ENCODE peak calls at places on chromosome 17, in four cellular contexts. D is left ventricle myocardium inferior, A is kidney, W is fibroblast of lung. Y is an unnamed sample.

GRCh38 chr17:56708220-56708567 is 114.7 kb downstream of the NOG start:
- DNase-seq in D (no peak), A (no peak), W (peak), Y (no peak)

GRCh38 chr17:52740006-52740405 is 581.5 kb upstream of the CA10 start:
- DNase-seq in D (no peak), A (no peak), W (no peak), Y (no peak)

GRCh38 chr17:16987001-16987829 is 15.3 kb upstream of the TNFRSF13B start:
- DNase-seq in D (no peak), A (no peak), W (no peak), Y (no peak)

GRCh38 chr17:72977768-72978417 is 114.6 kb downstream of the SLC39A11 start:
- DNase-seq in D (no peak), A (no peak), W (peak), Y (no peak)

GRCh38 chr17:67554634-67555033 is 163.1 kb upstream of the NOL11 start:
- DNase-seq in D (no peak), A (no peak), W (no peak), Y (no peak)

GRCh38 chr17:69325518-69326301 is 1.2 kb downstream of the ABCA5 start:
- DNase-seq in D (no peak), A (no peak), W (no peak), Y (peak)

GRCh38 chr17:7173687-7174602 is 5.2 kb downstream of the ASGR1 start:
- DNase-seq in D (peak), A (peak), W (peak), Y (peak)

GRCh38 chr17:81833921-81834830 is 674 bp downstream of the PPP1R27 start:
- DNase-seq in D (no peak), A (peak), W (no peak), Y (no peak)

GRCh38 chr17:4542726-4543191 is 12.4 kb downstream of the MYBBP1A start:
- DNase-seq in D (no peak), A (no peak), W (no peak), Y (no peak)

GRCh38 chr17:56891751-56892150 is 22.1 kb downstream of the TRIM25 start:
- DNase-seq in D (peak), A (no peak), W (no peak), Y (no peak)

GRCh38 chr17:47120521-47121095 is 68.5 kb downstream of the CDC27 start:
- DNase-seq in D (no peak), A (no peak), W (peak), Y (peak)

GRCh38 chr17:81242421-81243332 is 3.6 kb downstream of the NDUFAF8 start:
- DNase-seq in D (no peak), A (peak), W (no peak), Y (no peak)

GRCh38 chr17:28841901-28842281 is 699 bp downstream of the FAM222B start:
- DNase-seq in D (no peak), A (no peak), W (peak), Y (no peak)

GRCh38 chr17:28846231-28846630 is 3.6 kb upstream of the FAM222B start:
- DNase-seq in D (no peak), A (peak), W (no peak), Y (peak)

GRCh38 chr17:28839221-28839620 is 3.4 kb downstream of the FAM222B start:
- DNase-seq in D (no peak), A (no peak), W (no peak), Y (no peak)

GRCh38 chr17:28843810-28844137 is 1.2 kb upstream of the FAM222B start:
- DNase-seq in D (no peak), A (no peak), W (no peak), Y (no peak)

GRCh38 chr17:28842282-28843012 is at the start of gene FAM222B:
- DNase-seq in D (peak), A (peak), W (peak), Y (peak)
- TF ChIP-seq CTCF in D (no peak), A (no peak), W (no peak), Y (no peak)

DNA sequence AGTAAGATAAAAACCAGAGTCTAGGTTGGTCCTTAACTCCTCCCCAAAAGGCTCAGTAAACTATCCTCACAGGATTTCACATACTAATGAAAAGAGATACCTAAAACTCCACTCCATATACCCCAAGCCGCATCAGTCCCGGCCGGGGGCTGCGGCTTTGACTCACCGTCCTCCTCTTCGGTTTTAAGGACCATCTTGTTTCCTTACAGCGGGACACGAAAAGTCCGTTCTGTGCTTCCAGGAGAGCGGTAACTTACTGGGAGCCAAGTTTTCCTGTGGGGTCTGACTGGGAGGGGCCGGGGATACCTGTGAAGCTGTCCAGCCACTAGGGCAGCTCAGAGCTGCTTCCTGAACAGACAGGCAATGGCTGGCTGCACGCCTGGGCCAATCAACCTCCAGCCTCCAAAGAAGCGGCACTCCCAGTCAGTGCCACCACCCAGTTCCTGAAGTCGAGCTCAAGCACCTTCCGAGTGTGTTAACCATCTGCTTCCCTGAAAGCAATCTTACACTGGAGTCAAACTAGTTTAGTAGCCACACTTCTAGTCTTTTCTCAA is 45.5 kb downstream of the CYTH1 start:
- DNase-seq in D (peak), A (peak), W (no peak), Y (peak)
- H3K4me3 ChIP-seq in D (peak), A (peak), W (no peak), Y (peak)

GRCh38 chr17:82837586-82838320 is 2.1 kb downstream of the ZNF750 start:
- DNase-seq in D (no peak), A (no peak), W (no peak), Y (no peak)
- TF ChIP-seq CTCF in D (no peak), A (no peak), W (no peak), Y (no peak)

GRCh38 chr17:27804113-27804512 is 3.8 kb upstream of the NOS2 start:
- DNase-seq in D (no peak), A (no peak), W (no peak), Y (no peak)

GRCh38 chr17:27807567-27808470 is 7.5 kb upstream of the NOS2 start:
- DNase-seq in D (no peak), A (no peak), W (no peak), Y (no peak)

GRCh38 chr17:27802962-27803680 is 2.8 kb upstream of the NOS2 start:
- DNase-seq in D (no peak), A (no peak), W (no peak), Y (no peak)

GRCh38 chr17:27808629-27809028 is 8.3 kb upstream of the NOS2 start:
- DNase-seq in D (no peak), A (no peak), W (no peak), Y (no peak)

DNA sequence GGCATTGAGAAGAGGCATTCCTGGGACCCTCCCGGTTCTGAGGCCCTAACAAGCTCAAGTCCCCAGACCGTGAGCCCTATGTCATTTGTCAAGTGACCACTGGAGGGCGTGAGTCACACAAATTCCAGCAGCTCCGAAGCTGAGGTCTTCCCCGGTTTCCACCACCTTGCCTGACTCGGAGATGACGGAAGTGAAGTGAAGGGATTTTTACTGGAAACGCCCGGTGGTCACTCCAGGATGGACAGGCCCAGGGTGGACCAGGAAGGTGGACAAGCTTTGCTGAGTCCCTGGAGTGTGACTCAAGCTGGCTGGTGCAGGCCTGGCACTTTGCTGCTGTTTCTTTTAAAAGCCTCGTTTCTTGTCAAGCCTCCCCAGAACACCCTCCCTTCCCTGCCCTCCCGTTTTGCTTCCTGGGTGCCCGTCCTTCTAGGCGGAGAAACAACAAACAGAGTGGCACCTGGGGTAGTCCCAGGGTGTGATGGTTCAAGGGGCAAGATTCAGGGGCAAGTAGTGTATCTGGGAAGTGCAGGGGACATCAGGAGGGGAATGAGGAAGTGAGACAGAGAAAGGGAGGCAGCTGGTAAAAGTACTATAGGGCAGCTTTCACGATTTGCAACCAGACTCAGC is 5.3 kb upstream of the NOS2 start:
- DNase-seq in D (peak), A (peak), W (peak), Y (peak)
- H3K4me3 ChIP-seq in D (peak), A (peak), W (peak), Y (peak)

GRCh38 chr17:79916506-79916905 is 77.3 kb upstream of the CBX4 start:
- DNase-seq in D (no peak), A (no peak), W (no peak), Y (no peak)

GRCh38 chr17:79913896-79914812 is 74.9 kb upstream of the CBX4 start:
- DNase-seq in D (no peak), A (no peak), W (no peak), Y (no peak)

GRCh38 chr17:79914813-79915740 is 75.8 kb upstream of the CBX4 start:
- DNase-seq in D (no peak), A (peak), W (no peak), Y (no peak)

GRCh38 chr17:79916991-79917901 is 78.0 kb upstream of the CBX4 start:
- DNase-seq in D (no peak), A (peak), W (no peak), Y (no peak)

DNA sequence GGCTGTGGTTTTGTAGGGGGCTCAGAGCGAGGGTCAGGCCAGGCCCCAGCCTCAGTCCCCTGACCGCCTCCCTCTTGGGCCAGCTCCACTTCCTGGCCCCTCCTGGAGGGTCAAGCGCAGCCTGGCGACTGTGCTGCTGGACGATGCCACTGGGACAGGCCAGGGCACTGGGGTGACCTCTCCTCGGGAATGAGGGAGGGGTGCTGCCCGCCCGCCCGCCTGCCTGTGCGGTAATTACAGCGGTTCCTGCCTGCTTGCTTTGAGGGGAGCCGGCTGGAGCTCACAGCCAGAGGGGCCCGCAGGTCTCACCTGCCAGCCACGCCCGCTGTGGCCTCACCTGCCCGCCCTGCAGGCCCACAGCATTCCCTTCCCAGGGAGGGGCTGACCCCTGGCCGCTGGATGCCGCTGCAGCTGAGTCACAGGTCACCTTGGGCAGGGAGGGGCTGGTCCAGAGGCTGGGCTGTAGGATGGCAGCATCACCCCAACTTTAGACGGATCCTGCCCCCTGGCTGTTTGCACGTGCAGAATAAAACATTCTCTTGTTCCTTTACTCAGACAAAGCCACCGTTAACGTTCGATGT is 76.7 kb upstream of the CBX4 start:
- DNase-seq in D (no peak), A (peak), W (no peak), Y (peak)
- TF ChIP-seq CTCF in D (peak), A (peak), W (no peak), Y (peak)

GRCh38 chr17:62703269-62703775 is 75.9 kb downstream of the MRC2 start:
- DNase-seq in D (no peak), A (peak), W (peak), Y (peak)
- H3K4me3 ChIP-seq in D (peak), A (no peak), W (no peak), Y (peak)

GRCh38 chr17:43873091-43873490 is 26.1 kb downstream of the CD300LG start:
- DNase-seq in D (no peak), A (no peak), W (no peak), Y (no peak)
- TF ChIP-seq CTCF in D (no peak), A (no peak), W (no peak), Y (no peak)

DNA sequence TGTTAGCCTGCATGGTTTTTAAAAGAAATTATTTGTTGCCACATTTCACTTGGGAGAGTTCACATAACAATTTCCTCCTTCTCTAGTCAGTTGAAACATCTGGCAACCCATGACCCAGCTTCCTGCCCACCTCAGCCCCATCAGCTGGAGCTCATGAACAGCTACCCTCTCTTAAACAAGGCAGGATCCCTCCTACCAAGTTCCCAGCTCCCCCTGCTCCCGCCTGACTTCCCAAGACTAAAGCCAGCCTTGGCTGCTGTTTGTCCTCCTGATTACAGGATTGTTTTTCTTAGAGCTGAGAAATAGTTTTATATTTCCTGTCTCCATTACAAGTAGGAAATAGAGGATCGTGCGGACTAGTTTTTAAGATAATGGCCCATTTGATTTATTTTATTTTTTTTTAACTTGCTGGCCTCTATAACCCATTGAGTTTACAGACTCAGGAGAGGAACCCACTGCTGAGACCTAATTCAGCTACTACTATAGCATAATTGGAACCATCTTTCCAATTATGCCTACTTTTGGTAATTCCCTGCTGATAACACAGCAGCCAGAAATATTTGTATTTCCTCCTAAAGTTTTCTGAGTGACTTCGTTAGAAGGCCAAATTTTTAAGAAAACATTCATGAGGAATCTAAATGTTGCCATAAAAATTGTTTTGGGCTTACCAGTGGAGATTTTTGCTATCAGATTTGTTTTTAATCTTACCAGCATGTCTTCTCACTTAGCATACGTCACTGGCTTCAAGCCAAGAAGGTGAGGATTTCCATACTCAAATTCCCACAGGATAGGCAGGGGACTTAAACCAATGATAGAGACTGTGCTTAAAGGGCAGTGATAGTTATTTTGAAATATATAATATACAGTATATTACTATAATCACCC is 90.0 kb downstream of the ELAC2 start:
- DNase-seq in D (peak), A (no peak), W (no peak), Y (no peak)
- H3K4me3 ChIP-seq in D (no peak), A (no peak), W (no peak), Y (no peak)

GRCh38 chr17:65030618-65031017 is 25.9 kb downstream of the GNA13 start:
- DNase-seq in D (no peak), A (no peak), W (no peak), Y (no peak)

GRCh38 chr17:65027305-65027704 is 29.2 kb downstream of the GNA13 start:
- DNase-seq in D (no peak), A (no peak), W (peak), Y (peak)

GRCh38 chr17:65025288-65025687 is 31.3 kb downstream of the GNA13 start:
- DNase-seq in D (no peak), A (no peak), W (no peak), Y (no peak)

GRCh38 chr17:65029605-65030308 is 26.8 kb downstream of the GNA13 start:
- DNase-seq in D (no peak), A (no peak), W (no peak), Y (no peak)

GRCh38 chr17:65028537-65028843 is 28.1 kb downstream of the GNA13 start:
- DNase-seq in D (no peak), A (no peak), W (no peak), Y (no peak)
- TF ChIP-seq CTCF in D (no peak), A (no peak), W (no peak), Y (no peak)

DNA sequence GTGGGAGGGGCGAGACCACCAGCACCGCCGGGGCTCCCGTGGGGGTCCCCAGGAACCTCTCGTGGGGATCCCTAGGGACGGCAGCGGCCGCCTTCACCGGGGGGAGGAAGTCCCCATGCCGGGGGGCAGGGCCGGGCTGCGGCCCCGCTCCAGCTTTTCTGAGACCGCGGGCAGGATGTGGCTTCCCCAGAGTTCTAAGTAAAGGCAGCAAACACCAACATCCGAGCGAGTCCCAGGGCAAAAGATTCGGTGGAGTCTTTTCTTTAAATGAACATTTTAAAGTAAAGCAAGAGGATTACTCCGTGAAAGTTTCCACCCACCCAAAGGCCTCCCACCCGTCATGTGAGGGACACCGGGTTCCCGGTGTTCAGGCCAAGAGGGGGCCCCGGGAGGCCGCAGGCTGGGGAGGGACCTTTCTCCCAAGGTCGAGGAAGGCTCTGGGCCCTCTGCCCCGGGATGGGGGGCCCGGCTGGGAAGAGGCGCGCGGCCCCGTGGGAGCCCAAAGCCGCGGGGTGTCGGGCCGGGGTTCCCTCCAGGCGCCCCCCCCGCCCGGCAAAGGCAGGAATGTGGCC is 137.2 kb upstream of the RPH3AL start:
- DNase-seq in D (no peak), A (peak), W (peak), Y (peak)
- H3K4me3 ChIP-seq in D (peak), A (peak), W (peak), Y (peak)

Y was measured in epithelial cell of esophagus.